ENCODE peak calls at places on chromosomes 3 and 15, in nine cellular contexts. U is brain microvascular endothelial cell, Z is WTC11, L is dorsolateral prefrontal cortex, O is transverse colon, X is A673, H is H9, G is epithelial cell of esophagus, N is A549. M is an unnamed sample.

GRCh38 chr3:11588755-11589154 is 55.0 kb downstream of the VGLL4 start:
- DNase-seq in U (no peak), Z (no peak), L (no peak), O (no peak), X (no peak), H (no peak), G (no peak), N (no peak), M (no peak)

GRCh38 chr3:22542311-22542710 is 660.8 kb upstream of the UBE2E2 start:
- DNase-seq in U (peak; percentile 54), Z (no peak), L (no peak), O (no peak), X (no peak), H (no peak), G (peak; percentile 64), N (no peak), M (no peak)

GRCh38 chr3:50417637-50418033 is 58.3 kb upstream of the TMEM115 start:
- DNase-seq in U (no peak), Z (no peak), L (no peak), O (no peak), X (no peak), H (no peak), G (peak; percentile 8), N (no peak), M (no peak)

GRCh38 chr3:49410102-49410843 is 1.5 kb downstream of the RHOA start:
- DNase-seq in U (no peak), Z (no peak), L (no peak), O (no peak), X (no peak), H (no peak), G (no peak), N (no peak), M (no peak)

GRCh38 chr3:87199621-87200020 is 27.5 kb upstream of the CHMP2B start:
- DNase-seq in U (no peak), Z (no peak), L (no peak), O (no peak), X (no peak), H (no peak), G (no peak), N (no peak), M (no peak)

GRCh38 chr3:133130168-133130567 is 92.0 kb downstream of the TMEM108 start:
- DNase-seq in U (peak; percentile 66), Z (no peak), L (no peak), O (no peak), X (no peak), H (no peak), G (no peak), N (no peak), M (no peak)

GRCh38 chr3:131883711-131884407 is 151.0 kb downstream of the CPNE4 start:
- DNase-seq in U (no peak), Z (no peak), L (no peak), O (no peak), X (no peak), H (no peak), G (no peak), N (no peak), M (no peak)

GRCh38 chr3:184868477-184868876 is 56.5 kb downstream of the VPS8 start:
- DNase-seq in U (no peak), Z (no peak), L (no peak), O (no peak), X (no peak), H (no peak), G (no peak), N (no peak), M (no peak)

GRCh38 chr3:152471814-152472605 is 203.3 kb downstream of the MBNL1 start:
- DNase-seq in U (peak; percentile 61), Z (peak; percentile 54), L (no peak), O (peak; percentile 77), X (peak; percentile 81), H (peak; percentile 37), G (peak; percentile 60), N (peak; percentile 62), M (no peak)

GRCh38 chr15:82312611-82313349 is 36.5 kb downstream of the GOLGA6L10 start:
- DNase-seq in U (no peak), Z (no peak), L (no peak), O (no peak), X (no peak), H (peak; percentile 32), G (no peak), N (no peak), M (no peak)

GRCh38 chr3:24020036-24020691 is 75.1 kb downstream of the NR1D2 start:
- DNase-seq in U (no peak), Z (no peak), L (no peak), O (no peak), X (no peak), H (no peak), G (no peak), N (no peak), M (no peak)

GRCh38 chr15:67116742-67117141 is 51.3 kb downstream of the SMAD3 start:
- DNase-seq in U (no peak), Z (no peak), L (no peak), O (no peak), X (no peak), H (no peak), G (peak; percentile 56), N (peak; percentile 90), M (no peak)

GRCh38 chr3:140424211-140424610 is 253.7 kb upstream of the TRIM42 start:
- DNase-seq in U (no peak), Z (no peak), L (no peak), O (no peak), X (no peak), H (no peak), G (peak; percentile 37), N (no peak), M (no peak)

GRCh38 chr3:15557511-15557946 is 36.0 kb upstream of the COLQ start:
- DNase-seq in U (peak; percentile 82), Z (peak; percentile 47), L (no peak), O (peak; percentile 66), X (peak; percentile 80), H (peak; percentile 50), G (peak; percentile 87), N (peak; percentile 81), M (no peak)

DNA sequence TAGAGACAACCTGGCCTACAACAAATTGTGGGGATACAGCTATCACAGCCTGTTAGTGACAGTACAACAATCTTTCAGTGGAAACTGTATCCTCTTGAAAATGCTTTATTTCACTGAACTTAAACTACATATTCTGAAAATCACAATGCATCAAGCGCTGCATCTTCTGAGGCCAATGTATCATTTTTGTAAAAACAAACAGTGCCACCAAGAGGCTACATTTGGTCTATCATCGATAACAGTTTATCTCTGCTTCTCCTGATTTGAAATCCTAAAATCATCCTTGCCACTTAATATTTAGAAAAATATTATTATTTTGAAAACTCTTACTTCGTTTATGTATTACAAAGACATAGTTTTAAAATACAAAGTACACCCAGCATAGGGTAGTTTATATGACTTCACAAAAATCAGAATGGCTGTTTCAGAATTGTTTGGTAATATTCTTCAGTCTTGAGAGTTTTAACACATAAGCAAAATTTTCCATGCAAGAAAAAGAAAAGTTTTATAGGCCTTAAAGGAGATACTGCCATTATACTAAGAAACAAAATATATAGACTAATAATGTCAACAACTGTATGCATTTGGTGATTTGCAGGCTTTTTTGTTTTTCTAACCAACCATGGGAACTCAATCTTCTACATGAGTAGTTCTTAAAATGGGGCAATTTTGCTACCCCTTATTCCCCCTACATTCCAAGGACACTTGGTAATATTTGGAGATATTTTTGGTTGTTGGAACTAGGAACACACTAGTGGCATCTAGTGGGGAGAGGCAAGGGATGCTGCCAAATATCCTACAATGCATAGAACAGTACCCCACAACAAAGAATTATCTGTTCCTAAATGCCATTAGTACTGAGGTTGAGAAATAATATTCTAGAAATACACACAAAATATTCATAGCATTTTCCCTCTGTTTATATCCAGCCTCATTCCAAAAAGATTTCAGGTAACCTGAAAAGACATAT is 42.3 kb downstream of the WDR72 start:
- DNase-seq in U (peak; percentile 5), Z (no peak), L (no peak), O (no peak), X (peak; percentile 14), H (no peak), G (peak; percentile 17), N (peak; percentile 45), M (no peak)
- TF ChIP-seq CTCF in U (peak; percentile 55), Z (no peak), L (peak; percentile 65), O (peak; percentile 26), X (peak; percentile 46), H (peak; percentile 57), G (peak; percentile 44), N (peak; percentile 83), M (peak; percentile 46)

DNA sequence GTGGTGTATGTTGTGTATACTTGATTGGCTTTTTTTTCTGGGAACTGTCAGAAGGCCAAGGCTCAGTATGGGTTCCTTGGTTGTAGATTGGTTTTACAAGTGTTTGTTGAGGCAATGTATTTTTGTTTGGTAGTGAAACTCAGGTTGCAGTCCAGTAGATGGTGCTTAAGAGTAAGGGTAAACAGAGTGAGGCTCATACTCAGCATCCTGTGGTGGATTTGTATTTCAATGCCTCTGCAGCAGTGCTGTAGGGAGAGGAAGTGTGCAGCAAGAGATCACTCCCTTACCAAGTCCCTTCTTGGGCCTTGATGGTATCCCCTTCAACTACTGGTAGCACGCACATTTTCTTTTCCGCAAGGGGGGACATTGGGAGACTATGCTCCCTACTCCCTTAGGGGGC is 428.5 kb upstream of the CNTN3 start:
- DNase-seq in U (no peak), Z (peak; percentile 14), L (no peak), O (no peak), X (no peak), H (peak; percentile 45), G (peak; percentile 20), N (no peak), M (no peak)
- TF ChIP-seq CTCF in U (no peak), Z (no peak), L (no peak), O (no peak), X (no peak), H (peak; percentile 56), G (peak; percentile 10), N (no peak), M (no peak)

GRCh38 chr3:81995334-81995733 is 233.9 kb upstream of the GBE1 start:
- DNase-seq in U (no peak), Z (no peak), L (no peak), O (no peak), X (no peak), H (no peak), G (peak; percentile 39), N (peak; percentile 3), M (no peak)
- TF ChIP-seq CTCF in U (peak; percentile 10), Z (no peak), L (no peak), O (no peak), X (no peak), H (peak; percentile 47), G (peak; percentile 69), N (no peak), M (no peak)

DNA sequence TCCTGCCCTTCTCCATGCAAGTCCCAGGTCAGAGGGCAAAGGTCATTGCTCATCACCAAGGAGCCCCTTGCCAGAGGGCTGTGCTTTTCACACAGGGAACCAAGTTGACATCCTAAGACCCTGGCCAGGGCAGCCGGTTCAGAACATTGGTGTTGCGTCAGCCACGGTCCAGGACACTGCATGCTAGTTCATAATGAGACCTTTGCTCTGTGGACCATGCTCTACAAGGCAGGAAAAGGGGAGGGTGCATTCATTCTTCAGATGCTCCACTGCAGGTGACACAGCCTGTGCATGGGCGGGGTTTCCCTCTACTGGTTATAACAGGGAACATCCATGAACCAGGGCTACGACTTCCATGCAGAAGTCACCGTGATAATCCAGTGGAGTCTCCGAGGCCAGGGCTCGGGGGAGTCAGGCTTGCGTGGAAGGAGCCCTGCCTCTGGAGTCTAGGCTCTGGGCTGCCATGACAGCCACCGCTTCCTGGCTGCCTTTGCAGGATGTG is 81.6 kb downstream of the OCA2 start:
- DNase-seq in U (no peak), Z (peak; percentile 31), L (no peak), O (no peak), X (no peak), H (no peak), G (peak; percentile 4), N (peak; percentile 19), M (no peak)
- TF ChIP-seq CTCF in U (peak; percentile 39), Z (no peak), L (no peak), O (no peak), X (no peak), H (peak; percentile 45), G (no peak), N (no peak), M (peak; percentile 35)

M was measured in progenitor cell of endocrine pancreas.